ENCODE peak calls at places on chromosomes 1 and 21, in five cellular contexts. Q is A549, D is GM23338, S is K562, X is GM12878. C is an unnamed sample.

GRCh38 chr1:64508521-64509096 is 38.7 kb downstream of the CACHD1 start:
- DNase-seq in D (no peak), S (no peak), Q (no peak), X (no peak), C (no peak)

GRCh38 chr1:177754607-177755006 is 215.3 kb downstream of the SEC16B start:
- DNase-seq in X (no peak), Q (no peak), D (no peak), S (no peak), C (no peak)

GRCh38 chr1:21270086-21270689 is 20.1 kb downstream of the ECE1 start:
- DNase-seq in D (peak; percentile 94), X (peak; percentile 13), Q (peak; percentile 74), S (peak; percentile 92), C (peak; percentile 66)

GRCh38 chr1:163531345-163531744 is 209.6 kb downstream of the NUF2 start:
- DNase-seq in D (no peak), Q (no peak), X (no peak), S (no peak), C (no peak)

GRCh38 chr21:36052860-36053766 is 7.2 kb downstream of the SETD4 start:
- DNase-seq in Q (no peak), X (no peak), D (no peak), S (no peak), C (no peak)

GRCh38 chr1:45522324-45523104 is 830 bp upstream of the PRDX1 start:
- DNase-seq in S (no peak), D (peak; percentile 41), Q (peak; percentile 61), X (no peak), C (no peak)

GRCh38 chr1:232678185-232678886 is 48.4 kb upstream of the SIPA1L2 start:
- DNase-seq in D (no peak), Q (no peak), S (no peak), X (no peak), C (no peak)

GRCh38 chr21:46158666-46159300 is 3.4 kb upstream of the FTCD start:
- DNase-seq in D (no peak), X (no peak), Q (no peak), S (no peak), C (no peak)

GRCh38 chr1:12006167-12006921 is 13.0 kb upstream of the MIIP start:
- DNase-seq in S (peak; percentile 68), X (no peak), D (peak; percentile 15), Q (no peak), C (no peak)

GRCh38 chr1:191099696-191100095 is 622.0 kb upstream of the BRINP3 start:
- DNase-seq in Q (no peak), D (peak; percentile 1), X (no peak), S (no peak), C (no peak)

GRCh38 chr1:162899422-162900168 is 38.6 kb upstream of the CCDC190 start:
- DNase-seq in Q (no peak), X (no peak), D (no peak), S (no peak), C (no peak)

GRCh38 chr1:110112656-110113055 is 413 bp downstream of the UBL4B start:
- DNase-seq in D (no peak), Q (no peak), S (no peak), X (no peak), C (no peak)

GRCh38 chr1:21871943-21872342 is 59.9 kb downstream of the LDLRAD2 start:
- DNase-seq in D (no peak), Q (no peak), X (no peak), S (no peak), C (no peak)

GRCh38 chr1:215082532-215083407 is at the start of gene KCNK2:
- DNase-seq in X (no peak), Q (no peak), S (no peak), D (peak; percentile 75), C (no peak)

GRCh38 chr1:64223329-64224151 is 20.1 kb downstream of the UBE2U start:
- DNase-seq in D (no peak), S (no peak), Q (peak; percentile 4), X (peak; percentile 19), C (no peak)

GRCh38 chr1:4778056-4778455 is 123.6 kb downstream of the AJAP1 start:
- DNase-seq in D (no peak), S (peak; percentile 31), X (no peak), Q (peak; percentile 31), C (no peak)

GRCh38 chr21:35002879-35003722 is 46.0 kb downstream of the RUNX1 start:
- DNase-seq in Q (no peak), S (no peak), D (no peak), X (no peak), C (no peak)

GRCh38 chr21:31667141-31667540 is 7.6 kb downstream of the SOD1 start:
- DNase-seq in D (no peak), S (no peak), X (no peak), Q (no peak), C (no peak)

GRCh38 chr1:150233359-150234308 is 2.3 kb downstream of the ANP32E start:
- DNase-seq in X (no peak), Q (no peak), D (no peak), S (no peak), C (no peak)

GRCh38 chr1:183051546-183051945 is 28.3 kb downstream of the LAMC1 start:
- DNase-seq in S (no peak), D (no peak), Q (no peak), X (no peak), C (no peak)

GRCh38 chr1:21451981-21452411 is 12.1 kb downstream of the NBPF3 start:
- DNase-seq in X (no peak), D (no peak), S (no peak), Q (no peak), C (no peak)

GRCh38 chr1:204080163-204080903 is 7.4 kb downstream of the SOX13 start:
- DNase-seq in D (peak; percentile 99), S (peak; percentile 74), Q (peak; percentile 95), X (no peak), C (peak; percentile 76)

GRCh38 chr1:235954306-235955283 is 87.9 kb upstream of the LYST start:
- DNase-seq in D (no peak), Q (no peak), X (peak; percentile 87), S (no peak), C (peak; percentile 37)

GRCh38 chr1:19606817-19607706 is 37.0 kb upstream of the NBL1 start:
- DNase-seq in X (no peak), D (no peak), Q (no peak), S (no peak), C (no peak)

GRCh38 chr1:231236938-231237337 is 4.1 kb upstream of the GNPAT start:
- DNase-seq in S (no peak), X (no peak), D (no peak), Q (no peak), C (no peak)

GRCh38 chr1:101769520-101769919 is 227.2 kb downstream of the OLFM3 start:
- DNase-seq in X (no peak), Q (no peak), D (peak; percentile 49), S (no peak), C (peak; percentile 9)

GRCh38 chr21:26881504-26882228 is 36.5 kb upstream of the ADAMTS1 start:
- DNase-seq in S (no peak), Q (no peak), D (peak; percentile 44), X (no peak), C (no peak)

GRCh38 chr1:80931178-80931577 is 869.6 kb upstream of the ADGRL2 start:
- DNase-seq in Q (no peak), S (no peak), D (no peak), X (no peak), C (no peak)

DNA sequence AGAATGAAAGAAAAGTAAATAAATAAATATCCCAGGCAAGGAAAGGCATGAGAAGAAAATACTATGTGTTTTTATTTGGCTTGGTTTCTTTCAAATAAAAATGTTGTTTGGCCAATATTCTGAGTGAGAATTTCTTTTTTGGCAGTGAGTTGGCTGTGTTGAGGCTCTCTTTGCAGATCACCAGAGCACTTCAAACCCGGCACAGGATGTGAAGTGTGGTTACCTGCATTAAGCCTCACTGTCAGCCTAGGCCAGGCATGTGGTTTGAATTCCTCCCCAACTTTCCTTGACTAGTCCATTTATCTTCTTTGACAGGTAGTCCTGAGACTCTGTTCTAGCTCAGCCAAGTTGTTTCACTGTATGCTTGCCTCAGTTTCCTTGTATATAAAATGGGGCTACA is 421.9 kb downstream of the PLPP3 start:
- DNase-seq in Q (no peak), S (no peak), X (no peak), D (no peak), C (no peak)
- TF ChIP-seq JUNB in Q (no peak), S (no peak), X (no peak), D (no peak), C (no peak)

DNA sequence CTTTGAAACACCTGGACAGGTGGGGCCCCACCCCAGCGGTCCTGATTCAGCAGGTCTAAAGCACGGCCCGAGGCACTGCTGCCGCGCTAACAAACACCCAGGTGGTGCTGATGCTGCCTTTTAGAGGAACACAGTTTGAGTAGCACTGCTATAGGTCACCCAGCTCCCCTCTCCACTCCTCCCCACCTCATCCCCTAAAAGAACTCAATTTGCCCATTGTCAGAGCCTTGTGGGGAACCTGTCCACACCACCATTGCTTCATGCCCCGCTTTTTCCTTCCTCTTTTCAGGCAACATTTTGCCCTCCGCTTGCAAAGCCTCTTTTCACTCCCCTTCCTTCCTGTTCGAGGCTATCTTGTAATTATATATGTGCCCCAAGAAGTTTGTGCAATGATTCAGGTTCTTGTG is 26.2 kb upstream of the PADI4 start:
- DNase-seq in D (no peak), Q (no peak), X (no peak), S (no peak), C (no peak)
- TF ChIP-seq JUNB in D (no peak), Q (no peak), X (no peak), S (no peak), C (no peak)

DNA sequence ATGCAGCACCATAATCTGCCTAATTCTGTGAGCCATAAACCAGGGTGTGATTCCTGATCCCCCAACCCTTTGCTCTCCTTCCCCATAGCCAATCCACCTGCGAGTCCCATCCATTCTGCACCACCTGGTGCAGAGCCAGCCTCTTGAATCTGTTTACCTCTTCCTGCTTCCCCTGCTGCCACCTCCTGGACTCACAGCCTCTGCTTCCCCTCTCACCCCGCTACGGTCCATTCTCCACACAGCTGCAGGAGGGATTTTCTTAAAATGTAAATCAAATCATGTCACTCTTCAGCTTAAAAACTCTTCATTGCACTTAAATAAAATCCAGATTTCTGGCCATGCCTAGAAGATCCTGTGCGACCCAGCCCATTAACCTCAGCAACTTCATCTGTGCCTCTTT is 186.7 kb downstream of the FOXD2 start:
- DNase-seq in S (peak; percentile 39), X (no peak), D (peak; percentile 74), Q (no peak), C (peak; percentile 27)
- TF ChIP-seq JUNB in S (no peak), X (no peak), D (no peak), Q (no peak), C (no peak)

GRCh38 chr1:54600947-54601725 is 22.2 kb downstream of the FAM151A start:
- DNase-seq in Q (no peak), S (no peak), X (no peak), D (no peak), C (no peak)

GRCh38 chr1:54602559-54602958 is 20.8 kb downstream of the FAM151A start:
- DNase-seq in S (no peak), D (no peak), X (no peak), Q (no peak), C (no peak)

GRCh38 chr1:54604051-54604450 is 19.3 kb downstream of the FAM151A start:
- DNase-seq in S (no peak), Q (no peak), X (no peak), D (no peak), C (no peak)

GRCh38 chr1:54603241-54603640 is 20.1 kb downstream of the FAM151A start:
- DNase-seq in D (no peak), S (no peak), Q (no peak), X (no peak), C (no peak)

DNA sequence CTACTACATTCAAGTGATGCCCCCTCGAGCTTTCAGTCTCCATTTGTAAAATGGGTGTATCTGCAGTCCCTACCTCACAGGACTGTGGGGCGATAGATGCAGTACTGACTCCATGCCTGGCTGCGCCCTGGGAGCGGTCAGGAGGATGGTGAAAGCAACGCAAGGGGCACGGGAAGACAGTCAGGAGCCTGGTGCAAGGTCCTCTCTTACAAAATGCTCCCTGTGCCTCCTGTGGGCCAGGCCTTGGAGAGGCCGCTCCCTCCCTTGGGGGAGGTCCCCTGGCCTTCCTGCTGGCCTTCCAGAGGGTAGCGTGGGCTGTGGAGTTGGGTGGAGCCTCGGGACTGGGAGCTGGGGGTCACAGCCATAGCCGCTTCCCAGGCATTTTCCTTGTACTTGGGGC is 21.6 kb downstream of the FAM151A start:
- DNase-seq in X (no peak), S (no peak), Q (no peak), D (no peak), C (no peak)
- TF ChIP-seq JUNB in X (no peak), S (no peak), Q (no peak), D (no peak), C (no peak)

C was measured in HepG2.